ENCODE peak calls at places on chromosomes 6 and 20, in seven cellular contexts. Z, V, S, N, D, E and U are unnamed samples.

GRCh38 chr6:69370763-69371162 is 426.0 kb downstream of the LMBRD1 start:
- DNase-seq in Z (peak; percentile 16), V (no peak), S (no peak), N (no peak), D (no peak), E (no peak), U (no peak)

GRCh38 chr20:3161316-3162079 is 1.8 kb upstream of the FASTKD5 start:
- DNase-seq in Z (no peak), V (peak; percentile 19), S (no peak), N (no peak), D (peak; percentile 10), E (no peak), U (no peak)

GRCh38 chr20:23409800-23410199 is 11.5 kb downstream of the NAPB start:
- DNase-seq in Z (no peak), V (no peak), S (no peak), N (no peak), D (no peak), E (no peak), U (no peak)

GRCh38 chr6:16667509-16667908 is 93.8 kb downstream of the ATXN1 start:
- DNase-seq in Z (no peak), V (no peak), S (no peak), N (no peak), D (no peak), E (no peak), U (no peak)

GRCh38 chr6:157099912-157100593 is 223.3 kb downstream of the TMEM242 start:
- DNase-seq in Z (no peak), V (peak; percentile 80), S (no peak), N (no peak), D (peak; percentile 39), E (no peak), U (no peak)

GRCh38 chr20:9244811-9245210 is 175.9 kb downstream of the PLCB4 start:
- DNase-seq in Z (no peak), V (no peak), S (no peak), N (no peak), D (no peak), E (no peak), U (no peak)

GRCh38 chr20:2751868-2752630 is 48.4 kb downstream of the CPXM1 start:
- DNase-seq in Z (peak; percentile 59), V (peak; percentile 83), S (no peak), N (peak; percentile 13), D (peak; percentile 56), E (no peak), U (peak; percentile 28)

GRCh38 chr6:99993533-99994251 is at the start of gene MCHR2:
- DNase-seq in Z (peak; percentile 53), V (no peak), S (no peak), N (no peak), D (no peak), E (no peak), U (no peak)

GRCh38 chr6:36577298-36577697 is 16.9 kb upstream of the SRSF3 start:
- DNase-seq in Z (no peak), V (no peak), S (no peak), N (peak; percentile 78), D (no peak), E (peak; percentile 40), U (peak; percentile 94)

GRCh38 chr6:29633532-29633901 is 534 bp upstream of the GABBR1 start:
- DNase-seq in Z (no peak), V (no peak), S (peak; percentile 36), N (no peak), D (no peak), E (no peak), U (no peak)

GRCh38 chr6:150527100-150527499 is 72.6 kb upstream of the PLEKHG1 start:
- DNase-seq in Z (no peak), V (no peak), S (no peak), N (no peak), D (no peak), E (no peak), U (no peak)

GRCh38 chr6:5241242-5241641 is 19.5 kb downstream of the LYRM4 start:
- DNase-seq in Z (no peak), V (no peak), S (no peak), N (no peak), D (no peak), E (no peak), U (no peak)

GRCh38 chr6:132797975-132798819 is at the start of gene SLC18B1:
- DNase-seq in Z (peak; percentile 76), V (peak; percentile 86), S (peak; percentile 43), N (peak; percentile 23), D (no peak), E (peak; percentile 19), U (peak; percentile 68)

GRCh38 chr20:15199698-15200097 is 862.3 kb upstream of the FLRT3 start:
- DNase-seq in Z (no peak), V (no peak), S (no peak), N (no peak), D (no peak), E (no peak), U (no peak)

GRCh38 chr6:142165227-142165626 is 18.2 kb downstream of the VTA1 start:
- DNase-seq in Z (no peak), V (no peak), S (no peak), N (no peak), D (no peak), E (no peak), U (no peak)

GRCh38 chr6:143821359-143821758 is 21.8 kb upstream of the LTV1 start:
- DNase-seq in Z (no peak), V (no peak), S (no peak), N (no peak), D (no peak), E (no peak), U (no peak)

GRCh38 chr6:108406943-108407342 is 112.1 kb downstream of the AFG1L start:
- DNase-seq in Z (no peak), V (no peak), S (no peak), N (no peak), D (no peak), E (no peak), U (no peak)

GRCh38 chr6:84282566-84282965 is 55.1 kb upstream of the CEP162 start:
- DNase-seq in Z (no peak), V (no peak), S (no peak), N (no peak), D (no peak), E (no peak), U (no peak)

GRCh38 chr6:56381852-56382251 is 134.5 kb upstream of the COL21A1 start:
- DNase-seq in Z (no peak), V (no peak), S (no peak), N (no peak), D (no peak), E (no peak), U (peak; percentile 29)